ENCODE peak calls at places on chromosomes 4 and X, in eight cellular contexts. K, Q, W, M, U, G, R and D are unnamed samples.

GRCh38 chrX:43655961-43656494 is at the start of gene MAOA:
- DNase-seq in K (peak), Q (no peak), W (peak), M (no peak), U (no peak), G (peak), R (no peak), D (peak)

GRCh38 chr4:43456383-43456782 is 563.9 kb downstream of the GRXCR1 start:
- DNase-seq in K (no peak), Q (no peak), W (no peak), M (no peak), U (no peak), G (no peak), R (no peak), D (no peak)

GRCh38 chr4:40559585-40560465 is 69.8 kb downstream of the RBM47 start:
- DNase-seq in K (no peak), Q (no peak), W (no peak), M (no peak), U (no peak), G (no peak), R (peak), D (no peak)

GRCh38 chrX:29947225-29947624 is 268.1 kb upstream of the MAGEB2 start:
- DNase-seq in K (no peak), Q (no peak), W (no peak), M (no peak), U (no peak), G (no peak), R (no peak), D (no peak)

GRCh38 chr4:38030023-38030422 is 69.8 kb downstream of the PTTG2 start:
- DNase-seq in K (no peak), Q (no peak), W (no peak), M (no peak), U (no peak), G (no peak), R (no peak), D (no peak)

GRCh38 chr4:13919021-13919441 is 291.5 kb upstream of the BOD1L1 start:
- DNase-seq in K (no peak), Q (no peak), W (no peak), M (no peak), U (no peak), G (no peak), R (no peak), D (no peak)

GRCh38 chr4:46404961-46405360 is 15.0 kb upstream of the GABRA2 start:
- DNase-seq in K (peak), Q (peak), W (no peak), M (no peak), U (no peak), G (no peak), R (no peak), D (no peak)

GRCh38 chr4:183260491-183261151 is 59.5 kb downstream of the CLDN22 start:
- DNase-seq in K (no peak), Q (no peak), W (no peak), M (no peak), U (no peak), G (no peak), R (no peak), D (no peak)

GRCh38 chr4:155319506-155319905 is 57.3 kb downstream of the MAP9 start:
- DNase-seq in K (no peak), Q (no peak), W (no peak), M (no peak), U (no peak), G (no peak), R (no peak), D (no peak)